ENCODE peak calls at places on chromosomes 11 and 22, in eight cellular contexts. H is left ventricle myocardium inferior; Z is cardiac muscle cell; W is Caco-2; C is pancreas; N is A673; J is heart left ventricle; O is CD8-positive, alpha-beta T cell. F is an unnamed sample. For H3K4me1, the result is how much of the 10 kb centered on the place peaks cover.

GRCh38 chr22:36156515-36157419 is 3.8 kb downstream of the APOL3 start:
- DNase-seq in H (peak), Z (peak), W (no peak), C (no peak), N (no peak), J (peak), O (peak), F (no peak)

GRCh38 chr11:93330446-93330984 is at the start of gene DEUP1:
- DNase-seq in H (peak), Z (peak), W (peak), C (peak), N (peak), J (peak), O (no peak), F (no peak)

GRCh38 chr11:92875473-92875872 is 94.0 kb upstream of the MTNR1B start:
- DNase-seq in H (no peak), Z (no peak), W (no peak), C (no peak), N (no peak), J (no peak), O (no peak), F (no peak)

GRCh38 chr11:7974668-7975067 is 9.4 kb upstream of the NLRP10 start:
- DNase-seq in H (no peak), Z (no peak), W (no peak), C (no peak), N (no peak), J (no peak), O (no peak), F (no peak)

GRCh38 chr11:96105944-96106343 is 182.0 kb upstream of the MTMR2 start:
- DNase-seq in H (no peak), Z (no peak), W (no peak), C (no peak), N (no peak), J (no peak), O (no peak), F (no peak)

GRCh38 chr11:10381730-10382129 is 73.3 kb upstream of the AMPD3 start:
- DNase-seq in H (no peak), Z (peak), W (no peak), C (no peak), N (no peak), J (no peak), O (no peak), F (no peak)

GRCh38 chr11:13101836-13102574 is 92.9 kb downstream of the RASSF10 start:
- DNase-seq in H (no peak), Z (no peak), W (no peak), C (no peak), N (no peak), J (no peak), O (no peak), F (no peak)

GRCh38 chr11:2887526-2888195 is 2.1 kb upstream of the CDKN1C start:
- DNase-seq in H (no peak), Z (no peak), W (no peak), C (peak), N (no peak), J (no peak), O (no peak), F (no peak)

GRCh38 chr11:96012086-96012824 is 88.3 kb upstream of the MTMR2 start:
- DNase-seq in H (no peak), Z (peak), W (peak), C (no peak), N (peak), J (no peak), O (peak), F (peak)

GRCh38 chr11:5992604-5993251 is 5.9 kb upstream of the OR52L1 start:
- DNase-seq in H (no peak), Z (peak), W (peak), C (no peak), N (peak), J (no peak), O (no peak), F (peak)

GRCh38 chr22:27886843-27887151 is 32.3 kb downstream of the PITPNB start:
- DNase-seq in H (no peak), Z (no peak), W (no peak), C (no peak), N (no peak), J (no peak), O (no peak), F (no peak)

GRCh38 chr22:20117656-20118571 is 888 bp upstream of the TRMT2A start:
- DNase-seq in H (peak), Z (peak), W (no peak), C (peak), N (peak), J (peak), O (peak), F (no peak)

GRCh38 chr22:24827305-24827704 is 21.3 kb downstream of the SGSM1 start:
- DNase-seq in H (no peak), Z (no peak), W (peak), C (peak), N (no peak), J (no peak), O (no peak), F (no peak)

GRCh38 chr11:65882191-65883057 is 2.8 kb downstream of the CTSW start:
- DNase-seq in H (no peak), Z (no peak), W (no peak), C (no peak), N (no peak), J (peak), O (no peak), F (no peak)

GRCh38 chr22:47375621-47376321 is 613.3 kb downstream of the TBC1D22A start:
- DNase-seq in H (no peak), Z (no peak), W (no peak), C (no peak), N (no peak), J (peak), O (no peak), F (no peak)

GRCh38 chr11:13423372-13423771 is 39.6 kb downstream of the BTBD10 start:
- DNase-seq in H (no peak), Z (no peak), W (no peak), C (no peak), N (no peak), J (no peak), O (no peak), F (no peak)

GRCh38 chr22:19525116-19525660 is 978 bp upstream of the CLDN5 start:
- DNase-seq in H (peak), Z (no peak), W (no peak), C (no peak), N (no peak), J (no peak), O (no peak), F (no peak)

GRCh38 chr11:27179334-27179733 is 138.7 kb downstream of the BBOX1 start:
- DNase-seq in H (no peak), Z (no peak), W (no peak), C (no peak), N (no peak), J (no peak), O (no peak), F (no peak)

GRCh38 chr11:72643547-72643946 is 30.7 kb downstream of the PDE2A start:
- DNase-seq in H (no peak), Z (peak), W (no peak), C (no peak), N (peak), J (no peak), O (no peak), F (no peak)

GRCh38 chr22:19773470-19774040 is 13.0 kb downstream of the TBX1 start:
- DNase-seq in H (no peak), Z (no peak), W (no peak), C (peak), N (no peak), J (peak), O (no peak), F (no peak)

GRCh38 chr11:46351148-46351547 is 3.9 kb downstream of the DGKZ start:
- DNase-seq in H (no peak), Z (no peak), W (no peak), C (no peak), N (no peak), J (no peak), O (no peak), F (no peak)

GRCh38 chr22:44269757-44270555 is 42.8 kb downstream of the SHISAL1 start:
- DNase-seq in H (no peak), Z (no peak), W (no peak), C (no peak), N (no peak), J (peak), O (no peak), F (no peak)

GRCh38 chr11:64856382-64857227 is 12.2 kb upstream of the CDC42BPG start:
- DNase-seq in H (no peak), Z (peak), W (peak), C (peak), N (peak), J (no peak), O (no peak), F (no peak)

GRCh38 chr11:79648766-79649545 is 208.1 kb upstream of the TENM4 start:
- DNase-seq in H (no peak), Z (no peak), W (no peak), C (no peak), N (no peak), J (no peak), O (no peak), F (no peak)

GRCh38 chr22:45505991-45506743 is 3.5 kb downstream of the FBLN1 start:
- DNase-seq in H (peak), Z (no peak), W (no peak), C (peak), N (no peak), J (no peak), O (no peak), F (no peak)

GRCh38 chr22:45503816-45504702 is 1.4 kb downstream of the FBLN1 start:
- DNase-seq in H (no peak), Z (peak), W (no peak), C (peak), N (peak), J (peak), O (no peak), F (peak)

GRCh38 chr22:45504703-45505341 is 2.1 kb downstream of the FBLN1 start:
- DNase-seq in H (peak), Z (peak), W (no peak), C (peak), N (peak), J (peak), O (no peak), F (no peak)

GRCh38 chr22:45502215-45503070 is at the start of gene FBLN1:
- DNase-seq in H (peak), Z (peak), W (peak), C (no peak), N (peak), J (peak), O (no peak), F (no peak)

DNA sequence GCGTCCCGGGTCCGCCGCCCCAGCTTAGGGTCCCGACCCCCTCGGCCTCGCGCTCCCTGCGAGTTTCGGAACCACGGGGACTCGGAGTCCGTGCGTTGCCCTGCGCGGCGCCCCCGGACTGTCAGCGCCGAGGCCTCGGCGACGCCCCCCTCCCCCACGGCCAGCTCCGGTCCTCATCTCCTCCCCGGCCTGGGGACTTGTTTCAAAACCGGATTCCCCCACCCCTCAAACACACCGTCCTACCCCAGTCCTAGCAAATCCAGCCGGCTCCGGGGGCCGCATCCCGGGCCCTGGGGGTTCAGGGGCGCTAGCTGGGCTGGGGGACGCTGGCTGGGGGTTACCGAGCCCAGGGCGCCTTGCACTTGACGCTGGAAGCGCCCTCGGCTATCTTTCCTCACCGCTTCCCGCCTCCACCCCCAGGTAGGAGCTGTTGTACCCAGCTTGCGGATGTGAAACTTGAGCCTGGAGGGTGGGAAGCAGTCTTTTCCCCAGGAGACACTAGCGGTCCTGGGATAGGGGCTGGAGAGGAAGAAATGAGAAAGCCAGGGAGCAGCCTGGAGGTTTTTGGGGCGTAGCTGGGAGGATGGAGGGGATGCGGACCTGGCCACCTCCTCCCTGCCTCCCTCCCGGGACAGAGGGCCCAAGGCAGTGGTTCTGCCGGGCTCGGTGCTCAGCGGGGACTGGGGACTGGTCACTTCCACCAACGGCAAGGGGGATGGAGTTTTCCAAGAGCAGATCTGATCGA is 560 bp downstream of the FBLN1 start:
- DNase-seq in H (no peak), Z (no peak), W (no peak), C (no peak), N (peak), J (no peak), O (no peak), F (no peak)
- H3K4me3 ChIP-seq in H (peak), Z (peak), W (peak), C (no peak), N (peak), J (peak), O (no peak), F (peak)

DNA sequence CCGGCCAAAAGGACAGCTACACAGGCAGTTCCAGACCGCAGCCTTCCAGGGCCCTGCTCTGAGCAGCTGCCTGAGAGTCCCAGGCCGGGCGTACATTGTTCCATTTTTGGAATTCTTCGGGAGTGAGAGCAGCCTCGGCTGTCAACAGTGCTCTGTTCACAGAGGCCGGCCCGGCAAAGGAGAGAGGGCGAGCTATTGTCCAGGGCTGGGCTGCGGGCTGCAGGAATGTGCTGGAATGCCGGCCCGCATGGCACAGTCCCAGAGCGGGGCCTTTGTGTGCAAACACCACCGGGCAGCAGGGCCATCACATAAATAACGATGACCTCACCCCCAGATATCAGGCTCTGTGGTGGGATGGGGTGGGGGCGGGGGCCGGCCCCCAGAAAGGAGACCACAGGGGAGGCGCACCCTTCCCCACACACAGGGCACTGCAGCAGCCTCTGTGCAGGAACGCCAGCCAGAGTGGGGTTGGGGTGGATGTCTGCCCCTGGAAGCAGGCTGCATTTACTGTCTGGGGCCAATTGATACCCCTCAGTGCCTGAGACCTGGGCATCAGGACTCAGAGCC is 15.8 kb downstream of the LINC01488 start:
- DNase-seq in H (peak), Z (peak), W (peak), C (peak), N (peak), J (peak), O (no peak), F (no peak)
- H3K4me1 ChIP-seq in H (half or more), Z (under half), W (half or more), C (under half), N (under half), J (under half), O (under half), F (under half)

GRCh38 chr11:15430381-15430780 is 315.7 kb downstream of the INSC start:
- DNase-seq in H (no peak), Z (no peak), W (no peak), C (no peak), N (no peak), J (no peak), O (no peak), F (no peak)
- H3K4me3 ChIP-seq in H (no peak), Z (no peak), W (no peak), C (no peak), N (no peak), J (no peak), O (no peak), F (no peak)

GRCh38 chr22:22035771-22036314 is 53.3 kb upstream of the TOP3B start:
- DNase-seq in H (no peak), Z (no peak), W (no peak), C (no peak), N (no peak), J (no peak), O (no peak), F (no peak)

GRCh38 chr22:22034469-22035132 is 52.0 kb upstream of the TOP3B start:
- DNase-seq in H (no peak), Z (no peak), W (no peak), C (no peak), N (no peak), J (no peak), O (no peak), F (no peak)

GRCh38 chr22:22033803-22034468 is 51.3 kb upstream of the TOP3B start:
- DNase-seq in H (no peak), Z (no peak), W (no peak), C (no peak), N (no peak), J (no peak), O (no peak), F (no peak)

GRCh38 chr22:22036588-22036987 is 54.0 kb upstream of the TOP3B start:
- DNase-seq in H (no peak), Z (no peak), W (no peak), C (no peak), N (no peak), J (no peak), O (no peak), F (no peak)

DNA sequence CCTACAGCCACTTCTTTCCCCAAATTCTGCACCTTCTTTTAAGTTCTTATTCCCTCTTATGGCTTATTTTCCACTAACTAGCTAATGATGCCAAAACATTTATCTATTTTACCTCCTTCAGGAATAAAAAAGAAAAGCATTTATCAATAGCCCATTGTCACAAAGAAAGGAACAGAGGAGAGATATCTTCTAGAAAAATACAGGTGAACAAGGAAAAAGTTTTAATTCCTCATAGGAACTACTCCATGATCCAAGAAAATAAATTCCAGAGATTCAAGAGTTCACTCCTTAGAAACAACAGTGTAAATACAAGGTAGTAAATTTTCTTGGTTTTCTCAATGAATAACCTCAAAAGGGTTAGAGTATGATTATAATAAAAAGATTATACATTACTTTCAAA is 52.6 kb upstream of the TOP3B start:
- DNase-seq in H (no peak), Z (no peak), W (no peak), C (no peak), N (no peak), J (no peak), O (no peak), F (no peak)
- H3K4me1 ChIP-seq in H (under half), Z (under half), W (under half), C (under half), N (under half), J (under half), O (under half), F (under half)

GRCh38 chr22:30606455-30607299 is at the start of gene TCN2:
- DNase-seq in H (peak), Z (peak), W (peak), C (peak), N (peak), J (peak), O (peak), F (peak)

GRCh38 chr22:30607300-30607930 is 441 bp downstream of the TCN2 start:
- DNase-seq in H (no peak), Z (no peak), W (no peak), C (no peak), N (no peak), J (no peak), O (no peak), F (no peak)

GRCh38 chr22:30604723-30605122 is 2.3 kb upstream of the TCN2 start:
- DNase-seq in H (no peak), Z (no peak), W (no peak), C (no peak), N (no peak), J (no peak), O (no peak), F (no peak)

GRCh38 chr22:30607939-30608338 is 965 bp downstream of the TCN2 start:
- DNase-seq in H (no peak), Z (no peak), W (no peak), C (no peak), N (no peak), J (no peak), O (no peak), F (no peak)

GRCh38 chr22:30605449-30606110 is 1.4 kb upstream of the TCN2 start:
- DNase-seq in H (peak), Z (peak), W (peak), C (no peak), N (peak), J (no peak), O (no peak), F (no peak)
- H3K4me3 ChIP-seq in H (peak), Z (peak), W (peak), C (no peak), N (peak), J (peak), O (no peak), F (no peak)

GRCh38 chr11:1748467-1749019 is 1.9 kb downstream of the IFITM10 start:
- DNase-seq in H (no peak), Z (no peak), W (no peak), C (no peak), N (no peak), J (no peak), O (no peak), F (no peak)

GRCh38 chr11:1750481-1750839 is at the start of gene IFITM10:
- DNase-seq in H (peak), Z (peak), W (no peak), C (no peak), N (no peak), J (no peak), O (no peak), F (no peak)

GRCh38 chr11:1749787-1750351 is 526 bp downstream of the IFITM10 start:
- DNase-seq in H (no peak), Z (peak), W (no peak), C (peak), N (no peak), J (no peak), O (no peak), F (no peak)

GRCh38 chr11:1747753-1748466 is 2.5 kb downstream of the IFITM10 start:
- DNase-seq in H (peak), Z (no peak), W (no peak), C (peak), N (no peak), J (no peak), O (no peak), F (no peak)

GRCh38 chr11:1749020-1749758 is 1.2 kb downstream of the IFITM10 start:
- DNase-seq in H (no peak), Z (peak), W (no peak), C (peak), N (no peak), J (no peak), O (no peak), F (no peak)
- H3K4me1 ChIP-seq in H (half or more), Z (under half), W (under half), C (under half), N (under half), J (under half), O (under half), F (under half)

GRCh38 chr11:862028-862703 is 19.5 kb downstream of the TSPAN4 start:
- DNase-seq in H (peak), Z (no peak), W (no peak), C (no peak), N (no peak), J (no peak), O (no peak), F (no peak)
- H3K4me3 ChIP-seq in H (no peak), Z (no peak), W (no peak), C (no peak), N (no peak), J (no peak), O (no peak), F (no peak)

GRCh38 chr11:86135319-86135714 is 66.4 kb upstream of the PICALM start:
- DNase-seq in H (no peak), Z (no peak), W (no peak), C (no peak), N (no peak), J (no peak), O (no peak), F (no peak)
- H3K4me1 ChIP-seq in H (under half), Z (under half), W (half or more), C (under half), N (under half), J (under half), O (under half), F (under half)

F was measured in iPS DF 6.9.